ENCODE peak calls at places on chromosomes 1 and 21, in eight cellular contexts. W is HepG2, C is HCT116, S is HL-60, H is prostate gland, V is sigmoid colon, Y is GM23338, O is esophagus muscularis mucosa. B is an unnamed sample.

GRCh38 chr1:209567788-209568187 is 15.7 kb upstream of the CAMK1G start:
- DNase-seq in O (no peak), S (no peak), H (no peak), V (no peak), C (no peak), Y (no peak), W (no peak), B (no peak)

GRCh38 chr1:107138166-107138565 is 2.7 kb upstream of the NTNG1 start:
- DNase-seq in S (no peak), Y (no peak), C (no peak), W (no peak), V (no peak), O (no peak), H (no peak), B (no peak)

GRCh38 chr1:230749635-230750034 is 2.4 kb downstream of the CAPN9 start:
- DNase-seq in V (no peak), H (no peak), W (no peak), S (no peak), C (no peak), Y (no peak), O (no peak), B (no peak)

GRCh38 chr1:71307451-71307850 is 226.6 kb upstream of the ZRANB2 start:
- DNase-seq in O (no peak), H (no peak), C (no peak), Y (peak), W (no peak), V (no peak), S (peak), B (peak)

GRCh38 chr21:36511484-36512227 is 31.7 kb upstream of the CLDN14 start:
- DNase-seq in C (no peak), V (no peak), Y (no peak), H (no peak), S (no peak), W (no peak), O (no peak), B (peak)

GRCh38 chr1:71836899-71837298 is 445.4 kb downstream of the NEGR1 start:
- DNase-seq in H (no peak), V (no peak), W (no peak), Y (peak), O (no peak), C (no peak), S (no peak), B (no peak)

GRCh38 chr1:177585492-177586220 is 384.2 kb downstream of the SEC16B start:
- DNase-seq in V (no peak), C (no peak), Y (no peak), O (no peak), H (peak), W (no peak), S (no peak), B (no peak)

GRCh38 chr1:186626533-186626932 is 53.7 kb downstream of the PTGS2 start:
- DNase-seq in C (no peak), W (no peak), V (no peak), H (no peak), S (no peak), O (no peak), Y (no peak), B (peak)

GRCh38 chr1:169289016-169289415 is 78.6 kb downstream of the NME7 start:
- DNase-seq in Y (no peak), C (no peak), S (no peak), W (no peak), H (no peak), V (no peak), O (no peak), B (no peak)

GRCh38 chr1:169287280-169287679 is 80.3 kb downstream of the NME7 start:
- DNase-seq in S (no peak), C (no peak), O (no peak), V (no peak), W (no peak), H (no peak), Y (no peak), B (no peak)

DNA sequence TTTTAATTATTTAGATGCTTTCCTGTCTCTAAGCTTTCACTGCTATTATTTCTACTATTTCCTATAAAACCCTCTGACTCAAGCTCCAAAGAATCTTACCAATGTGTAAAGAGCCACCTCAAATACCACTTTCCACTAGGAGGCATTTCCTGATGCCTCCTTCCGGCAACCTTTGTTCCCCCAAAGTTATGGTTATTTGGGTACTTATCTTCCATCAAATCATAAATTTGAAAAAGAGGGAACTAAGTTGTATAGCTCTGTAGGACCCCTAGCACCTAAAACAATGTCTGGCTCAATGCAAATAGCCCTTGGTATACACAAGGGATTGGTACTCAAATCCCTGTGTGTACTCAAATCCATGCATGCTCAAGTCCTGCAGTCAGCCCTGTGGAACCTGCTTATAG is 79.6 kb downstream of the NME7 start:
- DNase-seq in C (peak), W (peak), S (no peak), O (no peak), V (no peak), Y (peak), H (no peak), B (peak)
- H3K27ac ChIP-seq in C (peak), W (no peak), S (no peak), O (no peak), V (no peak), Y (peak), H (no peak), B (peak)

GRCh38 chr21:34889537-34890257 is 159.4 kb downstream of the RUNX1 start:
- DNase-seq in Y (peak), O (peak), V (peak), W (peak), C (no peak), H (peak), S (peak), B (peak)
- TF ChIP-seq POLR2AphosphoS5 in Y (no peak), O (no peak), V (no peak), W (no peak), C (peak), H (no peak), S (peak), B (peak)

GRCh38 chr1:199753513-199753912 is 274.0 kb upstream of the NR5A2 start:
- DNase-seq in S (no peak), Y (no peak), H (no peak), W (no peak), O (no peak), C (no peak), V (no peak), B (no peak)

GRCh38 chr1:199758626-199759255 is 268.8 kb upstream of the NR5A2 start:
- DNase-seq in W (no peak), C (peak), Y (no peak), S (no peak), V (no peak), O (no peak), H (no peak), B (no peak)

GRCh38 chr1:199762567-199762966 is 264.9 kb upstream of the NR5A2 start:
- DNase-seq in W (no peak), O (no peak), Y (no peak), C (no peak), H (no peak), V (no peak), S (no peak), B (no peak)

GRCh38 chr1:199759268-199759724 is 268.2 kb upstream of the NR5A2 start:
- DNase-seq in W (no peak), S (no peak), Y (no peak), V (no peak), O (no peak), H (no peak), C (peak), B (peak)
- H3K27ac ChIP-seq in W (no peak), S (no peak), Y (no peak), V (no peak), O (no peak), H (no peak), C (peak), B (no peak)

GRCh38 chr1:8874230-8875201 is 4.0 kb downstream of the ENO1 start:
- DNase-seq in V (no peak), Y (no peak), S (no peak), H (no peak), W (no peak), C (no peak), O (no peak), B (no peak)
- TF ChIP-seq POLR2AphosphoS5 in V (no peak), Y (no peak), S (peak), H (no peak), W (peak), C (no peak), O (no peak), B (no peak)

GRCh38 chr1:85584923-85585322 is 4.4 kb downstream of the CCN1 start:
- DNase-seq in W (no peak), O (no peak), S (no peak), Y (peak), C (no peak), V (no peak), H (no peak), B (no peak)
- H3K27ac ChIP-seq in W (no peak), O (peak), S (no peak), Y (peak), C (no peak), V (peak), H (no peak), B (peak)

DNA sequence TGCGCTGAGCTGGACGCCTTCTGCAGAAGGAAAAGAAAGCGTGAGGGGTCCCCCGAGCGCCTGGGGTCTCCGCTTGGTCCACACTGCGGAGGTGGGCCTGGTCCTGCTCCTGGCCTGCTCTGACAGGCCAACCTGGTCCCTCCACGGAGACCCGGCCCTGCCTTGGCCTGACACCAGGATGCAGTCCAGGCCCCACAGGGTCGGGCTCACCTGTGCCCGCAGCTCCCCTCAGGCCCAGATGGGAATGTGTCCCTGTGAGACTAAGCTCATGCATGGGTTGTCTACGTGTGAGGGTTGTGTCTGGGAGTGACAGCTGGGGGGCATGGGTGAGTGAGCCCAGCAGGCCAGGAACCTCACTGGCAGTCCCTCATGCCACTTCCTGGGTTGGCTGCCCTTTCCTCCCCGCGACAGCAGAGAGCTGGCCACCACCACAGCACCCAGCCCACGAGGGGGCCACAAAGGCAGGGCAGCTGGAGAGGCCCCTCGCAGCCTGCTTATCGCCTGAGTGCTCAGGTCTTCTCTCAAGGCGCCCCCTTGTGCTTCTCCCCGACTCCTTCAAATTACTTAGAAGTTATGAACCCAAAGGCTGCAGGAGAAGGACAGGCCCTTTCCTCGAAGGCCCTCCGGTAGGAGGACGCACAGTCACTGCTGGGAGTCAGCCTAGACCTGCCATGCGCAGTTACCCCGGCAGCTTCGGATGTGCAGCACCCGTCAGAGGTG is 41.1 kb downstream of the SLC45A1 start:
- DNase-seq in Y (no peak), V (no peak), C (no peak), H (no peak), O (no peak), W (no peak), S (no peak), B (no peak)
- TF ChIP-seq POLR2AphosphoS5 in Y (no peak), V (no peak), C (no peak), H (no peak), O (no peak), W (no peak), S (no peak), B (no peak)

GRCh38 chr1:1393014-1393413 is 6.1 kb downstream of the CCNL2 start:
- DNase-seq in H (no peak), O (no peak), C (no peak), S (no peak), V (no peak), Y (no peak), W (no peak), B (no peak)

GRCh38 chr1:1394116-1394515 is 5.0 kb downstream of the CCNL2 start:
- DNase-seq in W (no peak), Y (no peak), V (no peak), H (no peak), O (no peak), C (no peak), S (no peak), B (no peak)

GRCh38 chr1:1397839-1398523 is 1.2 kb downstream of the CCNL2 start:
- DNase-seq in H (no peak), S (peak), O (no peak), C (no peak), V (no peak), W (peak), Y (no peak), B (no peak)

GRCh38 chr1:1393428-1393827 is 5.7 kb downstream of the CCNL2 start:
- DNase-seq in W (no peak), O (no peak), C (no peak), V (no peak), Y (no peak), S (no peak), H (no peak), B (no peak)

GRCh38 chr1:1395166-1395565 is 4.0 kb downstream of the CCNL2 start:
- DNase-seq in V (no peak), O (no peak), C (no peak), W (no peak), H (no peak), S (no peak), Y (no peak), B (no peak)
- H3K27ac ChIP-seq in V (no peak), O (no peak), C (no peak), W (no peak), H (no peak), S (no peak), Y (no peak), B (no peak)

GRCh38 chr21:40385883-40386282 is 461.1 kb downstream of the DSCAM start:
- DNase-seq in V (no peak), W (no peak), H (no peak), C (no peak), S (no peak), O (no peak), Y (no peak), B (no peak)
- TF ChIP-seq POLR2AphosphoS5 in V (no peak), W (no peak), H (no peak), C (no peak), S (no peak), O (no peak), Y (no peak), B (no peak)